ENCODE peak calls at places on chromosomes 13 and 19, in four cellular contexts. F is IMR-90; P is body of pancreas; Y is CD4-positive, alpha-beta memory T cell. B is an unnamed sample. For H3K27me3, the result is how much of the 10 kb centered on the place peaks cover.

GRCh38 chr19:35462476-35462953 is 14.5 kb downstream of the FFAR2 start:
- DNase-seq in F (no peak), P (no peak), Y (peak), B (no peak)

GRCh38 chr13:101576452-101576851 is 124.0 kb downstream of the ITGBL1 start:
- DNase-seq in F (peak), P (no peak), Y (no peak), B (peak)

GRCh38 chr13:35139591-35139990 is 197.5 kb downstream of the NBEA start:
- DNase-seq in F (peak), P (no peak), Y (no peak), B (peak)

GRCh38 chr19:41303941-41304340 is 6.0 kb upstream of the CCDC97 start:
- DNase-seq in F (no peak), P (no peak), Y (peak), B (no peak)

GRCh38 chr13:100644328-100644727 is 30.3 kb downstream of the TMTC4 start:
- DNase-seq in F (peak), P (no peak), Y (no peak), B (no peak)

GRCh38 chr13:41496420-41497234 is 39.3 kb downstream of the RGCC start:
- DNase-seq in F (peak), P (no peak), Y (no peak), B (peak)

GRCh38 chr13:95485045-95485517 is 67.4 kb upstream of the CLDN10 start:
- DNase-seq in F (peak), P (no peak), Y (no peak), B (peak)

GRCh38 chr13:70960841-70961443 is 852.7 kb upstream of the KLHL1 start:
- DNase-seq in F (peak), P (no peak), Y (no peak), B (peak)

GRCh38 chr13:31242935-31243334 is 43.2 kb downstream of the B3GLCT start:
- DNase-seq in F (peak), P (no peak), Y (no peak), B (no peak)

GRCh38 chr19:49921871-49922755 is 6.9 kb upstream of the ATF5 start:
- DNase-seq in F (peak), P (no peak), Y (no peak), B (peak)

GRCh38 chr19:39596911-39597310 is 5.4 kb upstream of the LGALS13 start:
- DNase-seq in F (no peak), P (no peak), Y (no peak), B (no peak)

GRCh38 chr13:21529102-21529893 is 70.2 kb upstream of the ZDHHC20 start:
- DNase-seq in F (no peak), P (no peak), Y (no peak), B (no peak)

GRCh38 chr13:34356686-34357434 is 538.9 kb downstream of the RFC3 start:
- DNase-seq in F (no peak), P (no peak), Y (no peak), B (no peak)

GRCh38 chr19:43534811-43535761 is 2.1 kb downstream of the ZNF575 start:
- DNase-seq in F (peak), P (peak), Y (no peak), B (peak)

GRCh38 chr19:41265376-41266153 is 1.4 kb downstream of the HNRNPUL1 start:
- DNase-seq in F (peak), P (peak), Y (peak), B (peak)

GRCh38 chr13:79642596-79642995 is 161.6 kb downstream of the NDFIP2 start:
- DNase-seq in F (no peak), P (no peak), Y (no peak), B (no peak)

GRCh38 chr19:51722492-51722891 is 1.3 kb downstream of the HAS1 start:
- DNase-seq in F (no peak), P (no peak), Y (no peak), B (no peak)

GRCh38 chr13:29817604-29818378 is 32.6 kb downstream of the UBL3 start:
- DNase-seq in F (peak), P (no peak), Y (no peak), B (no peak)

GRCh38 chr19:3336680-3337523 is 29.5 kb upstream of the NFIC start:
- DNase-seq in F (peak), P (peak), Y (no peak), B (no peak)

GRCh38 chr13:43428545-43429287 is 358.1 kb downstream of the ENOX1 start:
- DNase-seq in F (no peak), P (no peak), Y (no peak), B (no peak)

GRCh38 chr19:1860133-1860775 is 3.1 kb downstream of the KLF16 start:
- DNase-seq in F (peak), P (peak), Y (peak), B (peak)

GRCh38 chr13:65555973-65556372 is 1674.2 kb downstream of the PCDH9 start:
- DNase-seq in F (no peak), P (no peak), Y (no peak), B (no peak)

GRCh38 chr13:51803018-51803417 is 945 bp downstream of the DHRS12 start:
- DNase-seq in F (no peak), P (peak), Y (no peak), B (no peak)

GRCh38 chr19:17479325-17479791 is 9.0 kb downstream of the SLC27A1 start:
- DNase-seq in F (peak), P (no peak), Y (no peak), B (peak)

GRCh38 chr13:41061914-41062837 is 867 bp downstream of the WBP4 start:
- DNase-seq in F (peak), P (no peak), Y (no peak), B (peak)

GRCh38 chr19:48681127-48681470 is 8.3 kb upstream of the NTN5 start:
- DNase-seq in F (peak), P (peak), Y (no peak), B (peak)

GRCh38 chr13:58452123-58452623 is 820.6 kb downstream of the PCDH17 start:
- DNase-seq in F (no peak), P (no peak), Y (no peak), B (no peak)

GRCh38 chr13:36418022-36418805 is 14.1 kb upstream of the CCNA1 start:
- DNase-seq in F (peak), P (no peak), Y (no peak), B (peak)

GRCh38 chr13:50323440-50324070 is 308.3 kb downstream of the KCNRG start:
- DNase-seq in F (peak), P (no peak), Y (no peak), B (peak)

GRCh38 chr19:1873524-1874473 is 10.4 kb upstream of the KLF16 start:
- DNase-seq in F (no peak), P (peak), Y (no peak), B (no peak)

GRCh38 chr19:15144046-15144646 is 36.9 kb downstream of the SYDE1 start:
- DNase-seq in F (no peak), P (no peak), Y (no peak), B (no peak)

DNA sequence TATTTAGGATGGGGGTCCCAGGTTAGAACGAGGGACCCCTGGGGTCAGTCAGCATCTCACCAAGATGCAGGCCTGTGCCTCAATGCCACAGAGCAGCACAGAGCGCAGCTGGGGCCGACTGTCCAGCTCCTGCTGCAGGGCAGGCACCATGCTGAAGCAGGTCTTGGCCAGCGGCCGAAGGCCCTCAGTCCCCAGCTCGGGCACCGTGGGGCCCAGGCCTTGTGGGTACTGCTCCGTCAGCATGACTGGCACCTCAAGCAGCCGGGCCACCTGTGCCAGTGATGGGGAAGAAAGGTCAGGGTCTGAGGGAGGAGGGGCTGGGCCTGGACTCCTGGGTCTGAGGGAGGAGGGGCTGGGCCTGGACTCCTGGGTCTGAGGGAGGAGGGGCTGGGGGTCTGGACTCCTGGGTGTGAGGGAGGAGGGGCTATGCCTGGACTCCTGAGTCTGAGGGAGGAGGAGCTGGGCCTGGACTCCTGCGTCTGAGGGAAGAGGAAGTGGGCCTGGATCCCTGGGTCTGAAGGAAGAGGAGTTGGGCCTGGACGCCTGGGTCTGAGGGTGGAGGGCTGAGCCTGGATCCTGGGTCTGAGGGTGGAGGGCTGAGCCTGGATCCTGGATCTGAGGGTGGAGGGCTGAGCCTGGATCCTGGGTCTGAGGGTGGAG is 5.7 kb downstream of the ISOC2 start:
- DNase-seq in F (no peak), P (no peak), Y (no peak), B (no peak)
- H3K4me3 ChIP-seq in F (no peak), P (no peak), Y (no peak), B (no peak)

GRCh38 chr19:23310729-23311211 is 60.6 kb upstream of the ZNF724 start:
- DNase-seq in F (no peak), P (no peak), Y (no peak), B (no peak)

GRCh38 chr19:23312515-23312914 is 62.3 kb upstream of the ZNF724 start:
- DNase-seq in F (peak), P (no peak), Y (no peak), B (no peak)

GRCh38 chr19:23311551-23311950 is 61.4 kb upstream of the ZNF724 start:
- DNase-seq in F (no peak), P (no peak), Y (no peak), B (no peak)

GRCh38 chr19:23313196-23313595 is 63.0 kb upstream of the ZNF724 start:
- DNase-seq in F (no peak), P (no peak), Y (no peak), B (no peak)

GRCh38 chr19:23309926-23310325 is 59.7 kb upstream of the ZNF724 start:
- DNase-seq in F (no peak), P (no peak), Y (no peak), B (no peak)
- H3K27ac ChIP-seq in F (no peak), P (no peak), Y (no peak), B (no peak)

DNA sequence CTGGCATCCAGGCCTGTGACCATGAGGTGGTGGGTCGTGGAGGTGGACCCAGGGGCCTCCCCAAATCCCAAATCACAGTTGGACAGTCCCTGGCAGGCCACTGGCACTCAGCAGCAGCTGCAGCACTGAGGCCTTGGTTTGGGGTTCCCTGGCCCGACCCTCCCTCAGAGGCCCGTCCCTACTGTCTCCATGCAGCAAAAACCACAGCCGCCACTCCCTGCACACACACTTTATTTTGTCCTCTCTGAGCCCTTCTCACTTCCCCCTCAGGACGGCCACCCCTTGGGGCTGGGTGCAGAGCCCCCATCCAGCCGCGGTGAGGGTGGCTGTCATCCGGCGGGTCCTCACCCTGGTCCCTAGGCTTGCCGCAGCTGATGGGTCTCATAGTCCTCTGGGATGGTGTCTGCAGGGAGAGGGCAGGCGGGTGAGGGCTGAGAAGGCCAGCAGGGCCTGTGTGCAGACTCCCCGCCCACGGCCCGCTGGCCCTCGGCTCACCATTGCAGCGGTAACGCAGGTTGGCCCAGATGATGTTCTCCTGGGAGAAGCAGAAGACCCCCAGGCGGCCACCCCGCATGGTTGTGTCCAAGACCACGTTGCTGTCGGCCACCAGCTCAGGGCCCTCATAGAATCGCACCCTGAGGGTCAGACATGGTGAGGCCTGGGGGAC is 8.4 kb downstream of the COMP start:
- DNase-seq in F (no peak), P (no peak), Y (no peak), B (no peak)
- H3K27me3 ChIP-seq in F (under half), P (under half), Y (under half), B (under half)

DNA sequence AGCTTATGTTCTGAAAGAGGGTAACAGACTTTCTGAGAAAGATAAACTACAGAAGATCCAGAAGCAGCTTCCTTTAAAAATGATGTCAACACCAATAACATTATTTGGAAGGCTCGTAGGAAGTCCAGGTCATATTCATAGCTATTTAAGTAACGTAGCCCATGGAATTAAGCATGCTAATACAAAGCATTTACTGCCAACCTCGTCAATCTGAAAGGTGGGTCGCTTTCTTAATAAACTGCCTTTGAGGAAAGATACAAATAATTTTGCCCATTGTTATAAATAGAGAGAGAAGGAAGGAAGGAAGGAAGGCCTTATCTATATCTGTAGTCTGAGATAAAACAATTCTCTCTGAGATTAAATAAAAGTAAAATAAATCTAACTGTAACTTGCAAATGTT is 80.3 kb downstream of the STARD13 start:
- DNase-seq in F (no peak), P (no peak), Y (no peak), B (no peak)
- H3K4me3 ChIP-seq in F (no peak), P (no peak), Y (no peak), B (peak)

GRCh38 chr13:112733112-112733511 is 43.3 kb downstream of the ATP11A start:
- DNase-seq in F (no peak), P (no peak), Y (no peak), B (no peak)

GRCh38 chr13:112731667-112732616 is 42.1 kb downstream of the ATP11A start:
- DNase-seq in F (no peak), P (no peak), Y (no peak), B (no peak)

GRCh38 chr13:112734696-112735547 is 45.1 kb downstream of the ATP11A start:
- DNase-seq in F (peak), P (no peak), Y (no peak), B (no peak)

GRCh38 chr13:112732679-112733078 is 42.8 kb downstream of the ATP11A start:
- DNase-seq in F (no peak), P (no peak), Y (no peak), B (no peak)

GRCh38 chr13:112733661-112734379 is 44.0 kb downstream of the ATP11A start:
- DNase-seq in F (no peak), P (no peak), Y (no peak), B (no peak)
- H3K27ac ChIP-seq in F (no peak), P (peak), Y (no peak), B (no peak)

DNA sequence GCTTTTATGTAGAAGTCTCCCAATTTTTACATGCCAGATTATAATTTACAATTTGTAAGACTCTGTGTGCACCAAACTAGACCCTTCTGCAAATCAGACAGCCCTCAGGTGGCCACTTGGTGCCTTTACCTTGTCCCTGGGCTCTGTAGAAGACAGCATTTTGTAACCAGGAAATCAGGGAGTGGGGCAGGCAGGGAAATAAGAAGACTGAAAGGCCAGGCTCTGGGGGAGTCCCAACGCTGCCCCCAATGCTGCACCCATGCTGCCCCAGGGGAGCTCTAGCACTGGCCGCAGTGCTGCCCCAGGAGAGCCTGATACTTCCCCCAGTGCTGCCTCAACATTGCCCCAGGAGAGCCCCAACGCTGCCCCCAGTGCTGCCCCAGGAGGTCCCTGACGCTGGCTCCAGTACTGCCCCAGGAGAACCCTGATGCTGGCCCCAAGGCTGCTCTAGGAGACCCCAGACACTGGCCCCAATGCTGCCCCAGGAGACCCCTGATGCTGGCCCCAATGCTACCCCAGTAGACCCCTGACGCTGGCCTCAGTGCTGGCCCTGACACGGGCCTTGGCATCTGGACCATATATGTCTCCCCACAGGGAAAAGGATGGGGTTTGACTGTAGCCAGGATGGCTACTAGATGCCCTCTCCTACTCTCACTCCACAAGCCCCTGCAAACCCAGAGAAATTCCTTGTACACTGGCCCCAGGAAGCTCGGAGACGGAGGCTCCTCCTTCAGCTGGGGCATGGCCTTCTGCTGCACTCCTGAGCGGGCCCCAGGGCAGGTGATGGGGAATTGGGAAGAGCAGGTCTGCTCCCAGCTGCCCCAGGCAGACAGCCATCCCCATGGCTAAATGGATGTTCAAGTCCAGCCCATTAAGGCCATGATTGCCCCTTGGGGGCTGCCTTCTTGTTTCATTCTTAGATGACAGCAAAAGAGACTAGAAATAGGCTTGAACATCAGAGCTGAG is 23.6 kb downstream of the VSTM2B start:
- DNase-seq in F (no peak), P (no peak), Y (no peak), B (no peak)
- H3K27me3 ChIP-seq in F (under half), P (under half), Y (under half), B (under half)

GRCh38 chr19:57620673-57621348 is 6.8 kb downstream of the ZNF134 start:
- DNase-seq in F (peak), P (no peak), Y (no peak), B (no peak)
- H3K4me3 ChIP-seq in F (no peak), P (no peak), Y (peak), B (no peak)

GRCh38 chr19:46659151-46660007 is 1.6 kb downstream of the DACT3 start:
- DNase-seq in F (no peak), P (no peak), Y (no peak), B (no peak)
- H3K27ac ChIP-seq in F (peak), P (no peak), Y (no peak), B (no peak)

GRCh38 chr19:20660473-20660872 is 898 bp downstream of the ZNF626 start:
- DNase-seq in F (no peak), P (no peak), Y (no peak), B (peak)

GRCh38 chr19:20667281-20667680 is 5.9 kb upstream of the ZNF626 start:
- DNase-seq in F (no peak), P (no peak), Y (no peak), B (no peak)

GRCh38 chr19:20662421-20663105 is 1.2 kb upstream of the ZNF626 start:
- DNase-seq in F (no peak), P (no peak), Y (no peak), B (no peak)

GRCh38 chr19:20661150-20661819 is at the start of gene ZNF626:
- DNase-seq in F (peak), P (peak), Y (peak), B (peak)

GRCh38 chr19:20664917-20665781 is 3.8 kb upstream of the ZNF626 start:
- DNase-seq in F (no peak), P (no peak), Y (no peak), B (no peak)
- H3K27me3 ChIP-seq in F (under half), P (under half), Y (under half), B (under half)

GRCh38 chr13:98483636-98484288 is 93.1 kb downstream of the STK24 start:
- DNase-seq in F (peak), P (no peak), Y (no peak), B (no peak)
- H3K4me3 ChIP-seq in F (no peak), P (no peak), Y (no peak), B (peak)